ENCODE peak calls at places on chromosomes 3 and 15, in ten cellular contexts. O, M, H, G, U, I, Z, E, T and R are unnamed samples.

GRCh38 chr3:107241217-107241616 is 136.0 kb upstream of the CCDC54 start:
- DNase-seq in I (peak; percentile 52), U (peak; percentile 42), T (no peak), E (peak; percentile 32), G (peak; percentile 14), O (peak; percentile 49), H (no peak), Z (no peak), M (peak; percentile 39), R (no peak)

GRCh38 chr3:99633887-99634558 is 4.4 kb upstream of the COL8A1 start:
- DNase-seq in M (no peak), T (no peak), I (no peak), Z (no peak), H (no peak), G (no peak), O (no peak), U (no peak), E (no peak), R (no peak)

GRCh38 chr15:71792521-71792920 is 17.8 kb upstream of the NR2E3 start:
- DNase-seq in U (peak; percentile 46), T (no peak), I (no peak), H (no peak), Z (no peak), E (no peak), G (no peak), O (no peak), M (no peak), R (no peak)

GRCh38 chr3:152328841-152329240 is 60.1 kb downstream of the MBNL1 start:
- DNase-seq in U (peak; percentile 80), M (peak; percentile 70), I (no peak), H (no peak), T (no peak), Z (no peak), O (no peak), E (no peak), G (no peak), R (no peak)

GRCh38 chr3:30332196-30333021 is 274.0 kb upstream of the TGFBR2 start:
- DNase-seq in Z (no peak), G (no peak), E (no peak), M (no peak), O (no peak), H (no peak), I (no peak), T (no peak), U (no peak), R (no peak)

GRCh38 chr15:58748040-58748786 is 1.3 kb downstream of the ADAM10 start:
- DNase-seq in U (no peak), Z (no peak), G (no peak), T (no peak), H (no peak), M (no peak), I (no peak), E (no peak), O (no peak), R (no peak)

GRCh38 chr15:84598250-84598649 is 2.6 kb upstream of the ZSCAN2 start:
- DNase-seq in G (no peak), I (no peak), E (no peak), O (no peak), Z (no peak), M (no peak), U (no peak), H (no peak), T (peak; percentile 8), R (no peak)

GRCh38 chr3:134483195-134483890 is 2.4 kb downstream of the ANAPC13 start:
- DNase-seq in O (no peak), U (no peak), Z (no peak), T (no peak), M (no peak), E (no peak), G (no peak), I (no peak), H (no peak), R (no peak)

GRCh38 chr3:186821429-186822367 is 15.4 kb upstream of the RFC4 start:
- DNase-seq in E (no peak), M (peak; percentile 36), O (no peak), U (peak; percentile 56), H (no peak), G (peak; percentile 36), T (no peak), I (no peak), Z (no peak), R (no peak)

GRCh38 chr3:175941352-175941751 is 1082.2 kb downstream of the NAALADL2 start:
- DNase-seq in T (no peak), E (no peak), O (no peak), H (no peak), M (no peak), I (no peak), Z (no peak), U (peak; percentile 6), G (no peak), R (no peak)

GRCh38 chr3:182303169-182303568 is 490.1 kb upstream of the ATP11B start:
- DNase-seq in G (no peak), Z (no peak), U (no peak), T (no peak), H (no peak), I (no peak), E (peak; percentile 36), O (no peak), M (no peak), R (no peak)

GRCh38 chr3:171566803-171567422 is 106.7 kb upstream of the TNIK start:
- DNase-seq in T (no peak), I (no peak), O (no peak), M (peak; percentile 28), G (peak; percentile 53), E (no peak), H (no peak), U (peak; percentile 29), Z (no peak), R (no peak)

GRCh38 chr3:32596926-32597369 is 26.3 kb upstream of the DYNC1LI1 start:
- DNase-seq in H (no peak), I (peak; percentile 75), Z (no peak), E (no peak), G (peak; percentile 50), M (no peak), O (no peak), T (no peak), U (no peak), R (no peak)

GRCh38 chr15:47514251-47514652 is 203.1 kb upstream of the SEMA6D start:
- DNase-seq in O (no peak), T (no peak), E (no peak), U (no peak), H (no peak), I (no peak), G (no peak), Z (no peak), M (no peak), R (no peak)

GRCh38 chr3:10950476-10951294 is 41.9 kb upstream of the SLC6A1 start:
- DNase-seq in H (no peak), T (peak; percentile 24), E (no peak), U (peak; percentile 53), I (no peak), M (peak; percentile 27), G (peak; percentile 57), O (no peak), Z (no peak), R (no peak)

GRCh38 chr3:140223631-140224030 is 288.6 kb downstream of the CLSTN2 start:
- DNase-seq in H (no peak), Z (no peak), O (no peak), G (no peak), T (no peak), M (no peak), I (no peak), U (peak; percentile 9), E (no peak), R (no peak)

DNA sequence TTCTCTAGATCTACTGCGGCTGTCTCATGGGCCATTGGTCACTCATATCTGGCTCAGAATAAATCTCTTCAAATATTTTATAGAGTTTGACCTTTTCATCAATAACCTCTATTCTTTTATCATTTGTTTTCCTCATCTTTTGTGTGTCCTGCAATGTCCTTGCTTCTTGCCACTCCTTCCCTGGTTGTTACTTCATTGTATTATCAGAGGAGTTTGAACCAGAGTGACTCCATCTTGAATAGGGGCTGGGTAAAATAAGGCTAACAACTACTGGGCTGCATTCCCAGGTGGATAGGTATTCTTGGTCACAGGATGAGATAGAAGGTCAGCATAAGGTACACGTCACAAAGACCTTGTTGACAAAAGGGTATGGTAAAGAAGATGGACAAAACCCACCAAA is 9.9 kb upstream of the LPCAT4 start:
- DNase-seq in H (no peak), U (no peak), M (no peak), I (no peak), E (no peak), G (no peak), T (no peak), Z (no peak), O (no peak), R (no peak)
- TF ChIP-seq POLR2A in H (no peak), U (no peak), M (no peak), I (no peak), E (no peak), G (no peak), T (no peak), Z (no peak), O (no peak), R (no peak)

DNA sequence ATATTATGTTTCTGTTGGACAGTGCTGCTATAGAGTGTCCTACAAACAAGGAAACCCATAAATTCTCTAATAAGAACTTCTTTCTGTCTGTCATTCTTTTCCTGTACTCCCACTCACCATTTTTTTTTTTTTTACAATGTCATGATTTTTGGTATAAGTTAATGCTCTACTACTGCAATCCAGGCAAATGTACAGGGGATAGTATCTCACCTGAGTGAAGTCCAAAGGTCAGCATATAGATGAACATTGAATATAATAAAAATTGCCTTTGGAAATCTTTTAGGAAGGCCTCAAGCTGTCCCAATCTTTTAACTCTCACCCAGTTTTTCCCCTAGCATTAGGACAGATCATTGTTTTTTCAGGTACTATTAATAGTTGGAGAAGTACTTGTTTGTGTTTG is 21.3 kb upstream of the RAB11A start:
- DNase-seq in Z (no peak), H (no peak), E (no peak), G (no peak), O (no peak), I (no peak), M (no peak), U (no peak), T (no peak), R (no peak)
- TF ChIP-seq CTCF in Z (no peak), H (no peak), E (no peak), G (no peak), O (no peak), I (no peak), M (no peak), U (no peak), T (no peak), R (no peak)

DNA sequence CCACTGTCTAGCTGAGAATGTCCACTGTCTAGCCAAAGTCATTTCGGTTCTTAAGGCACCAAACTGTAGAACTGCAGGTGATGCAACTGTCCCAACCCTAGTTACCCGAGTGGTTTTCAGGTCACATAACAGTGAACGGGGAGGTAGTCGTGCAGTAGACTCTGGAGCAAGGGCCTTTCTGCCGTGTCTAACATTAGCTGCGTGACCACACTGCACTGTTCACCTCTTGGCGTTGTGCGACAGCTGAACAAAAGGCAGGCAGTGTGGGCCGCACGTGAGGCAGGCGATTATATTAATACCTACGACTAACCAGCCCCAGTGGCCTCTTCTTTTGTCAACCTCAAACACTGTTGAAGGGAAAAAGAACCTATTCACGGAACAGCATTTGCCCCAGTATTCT is 2.8 kb downstream of the LRRN1 start:
- DNase-seq in T (no peak), G (no peak), M (no peak), O (no peak), H (no peak), I (no peak), U (no peak), Z (no peak), E (no peak), R (no peak)
- TF ChIP-seq POLR2A in T (no peak), G (no peak), M (no peak), O (no peak), H (no peak), I (no peak), U (no peak), Z (no peak), E (no peak), R (no peak)

GRCh38 chr3:44077267-44077666 is 164.4 kb upstream of the TOPAZ1 start:
- DNase-seq in G (no peak), O (no peak), H (no peak), I (no peak), T (no peak), M (no peak), E (no peak), U (no peak), Z (no peak), R (no peak)
- TF ChIP-seq CTCF in G (no peak), O (no peak), H (no peak), I (peak; percentile 24), T (no peak), M (no peak), E (no peak), U (no peak), Z (no peak), R (no peak)